ENCODE peak calls at places on chromosome 2, in six cellular contexts. Z is OCI-LY7, Q is PC-3, I is IMR-90, R is PC-9, U is A549. F is an unnamed sample.

GRCh38 chr2:96153991-96154431 is 8.8 kb upstream of the DUSP2 start:
- DNase-seq in Z (no peak), Q (no peak), I (no peak), R (no peak), U (no peak), F (no peak)

GRCh38 chr2:196275646-196276352 is 104.4 kb upstream of the STK17B start:
- DNase-seq in Z (peak; percentile 72), Q (peak; percentile 35), I (peak; percentile 59), R (no peak), U (no peak), F (peak; percentile 68)

GRCh38 chr2:162964513-162964912 is 125.9 kb upstream of the KCNH7 start:
- DNase-seq in Z (no peak), Q (no peak), I (no peak), R (no peak), U (no peak), F (no peak)

GRCh38 chr2:180652794-180653193 is 327.6 kb upstream of the UBE2E3 start:
- DNase-seq in Z (no peak), Q (no peak), I (no peak), R (no peak), U (no peak), F (no peak)

GRCh38 chr2:196112408-196113039 is 43.9 kb upstream of the DNAH7 start:
- DNase-seq in Z (no peak), Q (peak; percentile 61), I (peak; percentile 81), R (no peak), U (no peak), F (no peak)

GRCh38 chr2:190404487-190404886 is 3.7 kb upstream of the MFSD6 start:
- DNase-seq in Z (no peak), Q (no peak), I (peak; percentile 65), R (peak; percentile 3), U (no peak), F (no peak)

GRCh38 chr2:114442545-114442944 is at the start of gene DPP10:
- DNase-seq in Z (peak; percentile 2), Q (peak; percentile 26), I (peak; percentile 0), R (peak; percentile 2), U (no peak), F (peak; percentile 44)

GRCh38 chr2:233480490-233481202 is 85.9 kb downstream of the USP40 start:
- DNase-seq in Z (peak; percentile 71), Q (peak; percentile 76), I (no peak), R (peak; percentile 33), U (no peak), F (peak; percentile 64)

GRCh38 chr2:15725101-15725787 is 133.6 kb downstream of the DDX1 start:
- DNase-seq in Z (no peak), Q (no peak), I (no peak), R (no peak), U (no peak), F (no peak)

GRCh38 chr2:11802782-11803191 is 56.4 kb downstream of the LPIN1 start:
- DNase-seq in Z (no peak), Q (no peak), I (peak; percentile 63), R (no peak), U (no peak), F (no peak)

GRCh38 chr2:107197601-107198000 is 311.6 kb upstream of the ST6GAL2 start:
- DNase-seq in Z (no peak), Q (no peak), I (no peak), R (no peak), U (no peak), F (no peak)

GRCh38 chr2:132497591-132497990 is 81.0 kb downstream of the GPR39 start:
- DNase-seq in Z (no peak), Q (peak; percentile 6), I (peak; percentile 8), R (no peak), U (no peak), F (no peak)
- H3K4me3 ChIP-seq in Z (no peak overlapping the region), Q (no peak overlapping the region), I (no peak overlapping the region), R (no peak overlapping the region), U (no peak overlapping the region), F (no peak overlapping the region)

GRCh38 chr2:289362-290089 is 1.6 kb upstream of the ALKAL2 start:
- DNase-seq in Z (no peak), Q (peak; percentile 25), I (peak; percentile 11), R (no peak), U (no peak), F (no peak)
- H3K4me2 ChIP-seq in Z (no peak overlapping the region), Q (peak overlapping the region; percentile 96), I (peak overlapping the region; percentile 88), R (no peak overlapping the region), U (peak overlapping the region; percentile 99), F (no peak overlapping the region)

GRCh38 chr2:217964658-217965161 is 38.1 kb downstream of the TNS1 start:
- DNase-seq in Z (no peak), Q (no peak), I (no peak), R (no peak), U (no peak), F (no peak)
- H3K4me1 ChIP-seq in Z (no peaks in the 10 kb centered on the region), Q (no peaks in the 10 kb centered on the region), I (peaks cover 42% of the 10 kb centered on the region), R (no peaks in the 10 kb centered on the region), U (peaks cover 13% of the 10 kb centered on the region), F (no peaks in the 10 kb centered on the region)

GRCh38 chr2:29014811-29015414 is 33.8 kb downstream of the TOGARAM2 start:
- DNase-seq in Z (no peak), Q (peak; percentile 72), I (peak; percentile 57), R (no peak), U (no peak), F (no peak)

GRCh38 chr2:29014331-29014730 is 33.2 kb downstream of the TOGARAM2 start:
- DNase-seq in Z (no peak), Q (no peak), I (no peak), R (no peak), U (no peak), F (no peak)

GRCh38 chr2:29017716-29018275 is 36.7 kb downstream of the TOGARAM2 start:
- DNase-seq in Z (no peak), Q (no peak), I (no peak), R (no peak), U (no peak), F (no peak)

GRCh38 chr2:29016500-29016899 is 35.4 kb downstream of the TOGARAM2 start:
- DNase-seq in Z (no peak), Q (no peak), I (no peak), R (no peak), U (no peak), F (no peak)

GRCh38 chr2:29015701-29016470 is 34.8 kb downstream of the TOGARAM2 start:
- DNase-seq in Z (no peak), Q (no peak), I (no peak), R (no peak), U (no peak), F (no peak)
- H3K4me3 ChIP-seq in Z (no peak overlapping the region), Q (no peak overlapping the region), I (no peak overlapping the region), R (no peak overlapping the region), U (no peak overlapping the region), F (no peak overlapping the region)

DNA sequence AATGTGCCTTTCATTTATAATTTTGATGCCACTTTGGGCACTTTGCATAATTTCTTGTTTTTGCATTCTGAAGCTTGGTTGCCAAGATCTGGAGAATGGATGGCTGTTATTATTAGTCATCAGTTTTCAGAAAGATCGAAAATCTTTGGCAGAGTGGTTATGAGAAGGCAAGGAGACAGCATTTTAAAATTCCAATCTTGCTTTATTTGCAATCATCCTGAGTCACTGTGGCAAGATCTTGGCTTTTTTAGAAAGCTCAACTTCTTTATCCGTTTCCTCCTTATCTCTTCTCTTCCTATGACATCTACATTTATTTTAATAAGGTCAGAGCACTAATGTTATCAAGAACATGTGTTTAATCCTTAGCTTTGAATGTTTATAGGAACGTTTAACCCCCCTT is 31.1 kb upstream of the EIF2AK3 start:
- DNase-seq in Z (no peak), Q (peak; percentile 80), I (peak; percentile 79), R (no peak), U (no peak), F (no peak)
- H3K4me2 ChIP-seq in Z (no peak overlapping the region), Q (peak overlapping the region; percentile 51), I (peak overlapping the region; percentile 60), R (peak overlapping the region; percentile 69), U (peak overlapping the region; percentile 10), F (no peak overlapping the region)

DNA sequence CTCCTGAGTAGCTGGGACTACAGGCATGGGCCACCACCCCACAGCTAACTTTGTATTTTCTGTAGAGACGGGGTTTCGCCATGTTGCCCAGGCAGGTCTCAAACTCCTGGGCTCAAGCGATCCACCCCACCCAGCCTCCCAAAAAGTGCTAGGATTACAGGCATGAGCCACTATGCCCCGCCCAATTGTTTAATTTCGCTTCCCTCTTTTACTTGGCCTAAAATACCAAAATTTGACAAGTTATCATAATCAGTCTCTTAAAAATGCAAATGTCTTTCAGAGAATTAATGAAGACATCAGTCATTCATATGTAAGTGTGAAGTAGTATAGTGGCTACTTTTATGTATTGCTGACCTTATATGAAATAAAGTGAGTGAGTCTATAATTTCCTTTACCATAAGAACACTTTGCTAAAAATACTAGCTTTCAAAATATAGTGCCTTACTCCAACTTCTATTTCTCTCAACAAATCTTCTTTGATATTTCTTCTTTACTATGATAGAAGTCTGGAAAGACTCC is 9.8 kb downstream of the FBXO11 start:
- DNase-seq in Z (peak; percentile 24), Q (no peak), I (no peak), R (no peak), U (no peak), F (peak; percentile 93)
- H3K4me1 ChIP-seq in Z (peaks cover 82% of the 10 kb centered on the region), Q (peaks cover 13% of the 10 kb centered on the region), I (peaks cover 5% of the 10 kb centered on the region), R (no peaks in the 10 kb centered on the region), U (peaks cover 50% of the 10 kb centered on the region), F (peaks cover 88% of the 10 kb centered on the region)

GRCh38 chr2:74201596-74201995 is 3.2 kb downstream of the MTHFD2 start:
- DNase-seq in Z (no peak), Q (peak; percentile 34), I (peak; percentile 66), R (no peak), U (no peak), F (no peak)

GRCh38 chr2:74205113-74205512 is 6.7 kb downstream of the MTHFD2 start:
- DNase-seq in Z (no peak), Q (no peak), I (no peak), R (no peak), U (no peak), F (no peak)

GRCh38 chr2:74206180-74206688 is 7.8 kb downstream of the MTHFD2 start:
- DNase-seq in Z (no peak), Q (peak; percentile 27), I (peak; percentile 65), R (no peak), U (no peak), F (no peak)

GRCh38 chr2:74204436-74204835 is 6.0 kb downstream of the MTHFD2 start:
- DNase-seq in Z (no peak), Q (no peak), I (no peak), R (no peak), U (no peak), F (no peak)

GRCh38 chr2:74205586-74205985 is 7.2 kb downstream of the MTHFD2 start:
- DNase-seq in Z (no peak), Q (peak; percentile 78), I (no peak), R (peak; percentile 76), U (no peak), F (no peak)
- H3K4me3 ChIP-seq in Z (no peak overlapping the region), Q (peak overlapping the region; percentile 26), I (no peak overlapping the region), R (no peak overlapping the region), U (no peak overlapping the region), F (no peak overlapping the region)

DNA sequence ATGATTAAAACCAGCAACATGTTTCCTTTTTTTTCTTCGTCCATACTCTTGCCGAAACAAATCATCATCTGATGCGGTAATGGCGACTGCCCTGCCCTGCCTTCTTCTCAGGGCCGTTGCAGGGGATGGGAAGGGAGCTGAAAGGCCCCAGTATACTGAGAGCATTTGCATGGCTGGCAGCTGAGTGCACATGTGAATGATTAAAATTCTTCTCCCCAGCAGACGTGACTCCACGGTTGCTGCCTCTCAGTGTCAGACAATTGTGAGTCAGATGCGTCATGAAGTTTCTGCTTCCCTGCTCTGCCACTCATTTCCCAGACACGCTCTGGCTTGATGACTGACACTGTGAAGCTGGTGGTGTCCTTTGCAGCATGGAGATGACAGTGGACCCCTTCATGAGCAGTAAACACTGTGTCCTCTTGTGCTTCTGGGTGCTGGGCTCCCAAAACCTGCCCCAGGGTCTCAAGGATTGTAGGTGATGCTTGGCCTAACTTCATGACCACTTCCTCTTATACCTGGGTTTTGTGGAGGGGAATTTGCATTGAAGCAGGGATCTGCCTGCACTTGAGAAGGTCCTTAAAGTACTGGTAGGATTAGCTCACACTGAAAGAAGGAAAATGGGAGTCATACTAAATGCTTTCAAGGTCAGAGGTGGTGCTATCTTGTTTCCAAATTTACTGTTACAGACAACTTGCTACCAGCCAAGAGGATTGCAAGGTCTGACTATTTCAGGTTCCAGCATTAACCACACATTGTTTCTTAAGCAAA is 222.5 kb upstream of the COPS8 start:
- DNase-seq in Z (no peak), Q (no peak), I (peak; percentile 82), R (no peak), U (no peak), F (peak; percentile 95)
- H3K4me2 ChIP-seq in Z (no peak overlapping the region), Q (no peak overlapping the region), I (no peak overlapping the region), R (no peak overlapping the region), U (no peak overlapping the region), F (peak overlapping the region; percentile 69)